ENCODE peak calls at places on chromosomes 11 and 22, in eight cellular contexts. V is left cardiac atrium; X is natural killer cell; S is activated CD8-positive, alpha-beta T cell treated with anti-CD3 and anti-CD28 coated beads for 36 hours; Q is Right ventricle myocardium superior; Z is lower lobe of right lung; R is activated naive CD8-positive, alpha-beta T cell treated with anti-CD3 and anti-CD28 coated beads, Interleukin-2, amount 50 U/mL, for 24 hours; C is naive thymus-derived CD4-positive, alpha-beta T cell. E is an unnamed sample.

GRCh38 chr11:57131080-57131790 is 50.5 kb upstream of the LRRC55 start:
- ATAC-seq in V (peak; percentile 89), X (no peak), S (no peak), Q (peak; percentile 55), Z (peak; percentile 69), R (no peak), C (no peak), E (peak; percentile 73)

GRCh38 chr11:125229916-125230315 is 65.4 kb downstream of the PKNOX2 start:
- ATAC-seq in V (no peak), X (no peak), S (no peak), Q (no peak), Z (no peak), R (no peak), C (no peak), E (no peak)

GRCh38 chr11:8658210-8658968 is 24.1 kb downstream of the TRIM66 start:
- ATAC-seq in V (peak; percentile 65), X (no peak), S (no peak), Q (peak; percentile 65), Z (no peak), R (no peak), C (no peak), E (no peak)

GRCh38 chr22:24176630-24177029 is 4.7 kb upstream of the SUSD2 start:
- ATAC-seq in V (peak; percentile 80), X (no peak), S (no peak), Q (peak; percentile 87), Z (no peak), R (no peak), C (no peak), E (no peak)

GRCh38 chr11:77865805-77866204 is 44.9 kb downstream of the AAMDC start:
- ATAC-seq in V (no peak), X (no peak), S (no peak), Q (peak; percentile 39), Z (no peak), R (no peak), C (no peak), E (peak; percentile 64)

GRCh38 chr22:35443338-35443737 is 43.4 kb downstream of the MCM5 start:
- ATAC-seq in V (no peak), X (no peak), S (no peak), Q (no peak), Z (no peak), R (no peak), C (no peak), E (no peak)

GRCh38 chr11:128666397-128666796 is 27.5 kb upstream of the FLI1 start:
- ATAC-seq in V (no peak), X (peak; percentile 37), S (no peak), Q (no peak), Z (no peak), R (no peak), C (peak; percentile 34), E (no peak)

GRCh38 chr22:48982321-48982905 is 845.3 kb downstream of the BRD1 start:
- ATAC-seq in V (no peak), X (no peak), S (no peak), Q (no peak), Z (no peak), R (no peak), C (no peak), E (no peak)

GRCh38 chr11:103968685-103969084 is 67.8 kb upstream of the DDI1 start:
- ATAC-seq in V (peak; percentile 53), X (no peak), S (no peak), Q (peak; percentile 43), Z (no peak), R (no peak), C (no peak), E (no peak)

GRCh38 chr11:132466983-132467382 is 1065.3 kb downstream of the OPCML start:
- ATAC-seq in V (no peak), X (no peak), S (no peak), Q (no peak), Z (no peak), R (no peak), C (no peak), E (no peak)

GRCh38 chr11:88357323-88358039 is 19.9 kb upstream of the CTSC start:
- ATAC-seq in V (peak; percentile 55), X (no peak), S (peak; percentile 72), Q (peak; percentile 61), Z (no peak), R (peak; percentile 72), C (peak; percentile 32), E (peak; percentile 63)

GRCh38 chr11:76543006-76543703 is 98.3 kb downstream of the EMSY start:
- ATAC-seq in V (peak; percentile 65), X (no peak), S (no peak), Q (peak; percentile 96), Z (no peak), R (no peak), C (no peak), E (no peak)

GRCh38 chr11:68326334-68327215 is 14.2 kb downstream of the LRP5 start:
- ATAC-seq in V (no peak), X (no peak), S (no peak), Q (no peak), Z (no peak), R (no peak), C (no peak), E (no peak)

GRCh38 chr22:49647346-49648026 is 180.2 kb downstream of the BRD1 start:
- ATAC-seq in V (no peak), X (no peak), S (no peak), Q (no peak), Z (no peak), R (no peak), C (no peak), E (no peak)

GRCh38 chr11:110832080-110832479 is 119.8 kb upstream of the ARHGAP20 start:
- ATAC-seq in V (no peak), X (no peak), S (no peak), Q (no peak), Z (no peak), R (no peak), C (no peak), E (peak; percentile 6)

GRCh38 chr11:64360403-64360980 is 1.5 kb downstream of the RPS6KA4 start:
- ATAC-seq in V (no peak), X (no peak), S (no peak), Q (no peak), Z (no peak), R (no peak), C (peak; percentile 8), E (no peak)

GRCh38 chr11:12019337-12019736 is 10.9 kb upstream of the DKK3 start:
- ATAC-seq in V (peak; percentile 35), X (no peak), S (no peak), Q (peak; percentile 37), Z (peak; percentile 21), R (no peak), C (no peak), E (no peak)

GRCh38 chr22:22022977-22023534 is 40.5 kb upstream of the TOP3B start:
- ATAC-seq in V (no peak), X (no peak), S (no peak), Q (no peak), Z (no peak), R (no peak), C (no peak), E (no peak)

GRCh38 chr11:69979632-69980031 is 98.5 kb upstream of the ANO1 start:
- ATAC-seq in V (peak; percentile 80), X (no peak), S (no peak), Q (no peak), Z (no peak), R (no peak), C (no peak), E (no peak)

GRCh38 chr22:45324186-45324775 is 14.5 kb downstream of the FAM118A start:
- ATAC-seq in V (no peak), X (no peak), S (no peak), Q (peak; percentile 79), Z (no peak), R (no peak), C (no peak), E (no peak)

GRCh38 chr22:24432059-24432853 is 4.9 kb downstream of the ADORA2A start:
- ATAC-seq in V (peak; percentile 67), X (no peak), S (no peak), Q (peak; percentile 59), Z (peak; percentile 10), R (no peak), C (no peak), E (peak; percentile 50)

GRCh38 chr11:73430326-73430725 is 54.1 kb downstream of the RELT start:
- ATAC-seq in V (no peak), X (no peak), S (no peak), Q (no peak), Z (no peak), R (no peak), C (no peak), E (no peak)

GRCh38 chr22:37634505-37635002 is 4.9 kb upstream of the SH3BP1 start:
- ATAC-seq in V (peak; percentile 1), X (no peak), S (no peak), Q (peak; percentile 6), Z (peak; percentile 0), R (no peak), C (no peak), E (peak; percentile 12)

GRCh38 chr11:134345237-134345550 is 13.4 kb downstream of the GLB1L2 start:
- ATAC-seq in V (no peak), X (no peak), S (no peak), Q (no peak), Z (no peak), R (no peak), C (no peak), E (no peak)